ENCODE peak calls at places on chromosomes 4 and X, in five cellular contexts. One of them, this sample, is unnamed.

GRCh38 chr4:94214703-94215360 is 7.2 kb downstream of the SMARCAD1 start:
- DNase-seq in IMR-90: no peak
- DNase-seq in SK-N-SH: no peak
- DNase-seq in HepG2: no peak
- DNase-seq in K562: no peak
- DNase-seq in this sample: no peak

GRCh38 chr4:88108747-88109122 is 49.7 kb downstream of the ABCG2 start:
- DNase-seq in IMR-90: peak
- DNase-seq in SK-N-SH: no peak
- DNase-seq in HepG2: no peak
- DNase-seq in K562: no peak
- DNase-seq in this sample: no peak

GRCh38 chr4:8359193-8359592 is 81.3 kb downstream of the ACOX3 start:
- DNase-seq in IMR-90: no peak
- DNase-seq in SK-N-SH: no peak
- DNase-seq in HepG2: no peak
- DNase-seq in K562: no peak
- DNase-seq in this sample: no peak

GRCh38 chr4:168725935-168726334 is 229.1 kb downstream of the PALLD start:
- DNase-seq in IMR-90: no peak
- DNase-seq in SK-N-SH: no peak
- DNase-seq in HepG2: no peak
- DNase-seq in K562: no peak
- DNase-seq in this sample: no peak

GRCh38 chr4:85732124-85732523 is 257.2 kb downstream of the ARHGAP24 start:
- DNase-seq in IMR-90: no peak
- DNase-seq in SK-N-SH: peak
- DNase-seq in HepG2: no peak
- DNase-seq in K562: no peak
- DNase-seq in this sample: no peak

GRCh38 chrX:136572030-136572429 is 40.0 kb downstream of the VGLL1 start:
- DNase-seq in IMR-90: no peak
- DNase-seq in SK-N-SH: no peak
- DNase-seq in HepG2: no peak
- DNase-seq in K562: no peak
- DNase-seq in this sample: no peak

GRCh38 chr4:80263541-80264351 is 2.7 kb upstream of the FGF5 start:
- DNase-seq in IMR-90: no peak
- DNase-seq in SK-N-SH: no peak
- DNase-seq in HepG2: no peak
- DNase-seq in K562: no peak
- DNase-seq in this sample: no peak

GRCh38 chrX:12894074-12894691 is 12.2 kb upstream of the TLR8 start:
- DNase-seq in IMR-90: peak
- DNase-seq in SK-N-SH: peak
- DNase-seq in HepG2: peak
- DNase-seq in K562: peak
- DNase-seq in this sample: no peak

GRCh38 chrX:118152721-118153120 is 36.1 kb upstream of the KLHL13 start:
- DNase-seq in IMR-90: no peak
- DNase-seq in SK-N-SH: no peak
- DNase-seq in HepG2: no peak
- DNase-seq in K562: no peak
- DNase-seq in this sample: no peak

GRCh38 chr4:119861731-119862130 is 204.9 kb downstream of the MAD2L1 start:
- DNase-seq in IMR-90: no peak
- DNase-seq in SK-N-SH: no peak
- DNase-seq in HepG2: no peak
- DNase-seq in K562: no peak
- DNase-seq in this sample: no peak

GRCh38 chr4:1960170-1960825 is 48.5 kb downstream of the NELFA start:
- DNase-seq in IMR-90: peak
- DNase-seq in SK-N-SH: no peak
- DNase-seq in HepG2: no peak
- DNase-seq in K562: no peak
- DNase-seq in this sample: no peak

GRCh38 chr4:41611881-41612871 is 74.2 kb downstream of the LIMCH1 start:
- DNase-seq in IMR-90: peak
- DNase-seq in SK-N-SH: peak
- DNase-seq in HepG2: no peak
- DNase-seq in K562: no peak
- DNase-seq in this sample: no peak

GRCh38 chr4:120760047-120760446 is 162.5 kb downstream of the PRDM5 start:
- DNase-seq in IMR-90: peak
- DNase-seq in SK-N-SH: no peak
- DNase-seq in HepG2: no peak
- DNase-seq in K562: no peak
- DNase-seq in this sample: no peak

GRCh38 chrX:19899234-19899788 is 11.9 kb upstream of the SH3KBP1 start:
- DNase-seq in IMR-90: no peak
- DNase-seq in SK-N-SH: no peak
- DNase-seq in HepG2: no peak
- DNase-seq in K562: no peak
- DNase-seq in this sample: no peak

GRCh38 chr4:25552580-25553271 is 102.9 kb upstream of the SLC34A2 start:
- DNase-seq in IMR-90: no peak
- DNase-seq in SK-N-SH: no peak
- DNase-seq in HepG2: no peak
- DNase-seq in K562: no peak
- DNase-seq in this sample: no peak

GRCh38 chr4:52628974-52629373 is 30.1 kb downstream of the USP46 start:
- DNase-seq in IMR-90: no peak
- DNase-seq in SK-N-SH: no peak
- DNase-seq in HepG2: no peak
- DNase-seq in K562: no peak
- DNase-seq in this sample: no peak

GRCh38 chr4:2079006-2079405 is 19.9 kb downstream of the NAT8L start:
- DNase-seq in IMR-90: no peak
- DNase-seq in SK-N-SH: no peak
- DNase-seq in HepG2: no peak
- DNase-seq in K562: no peak
- DNase-seq in this sample: no peak

GRCh38 chrX:71056857-71057256 is 11.3 kb downstream of the SNX12 start:
- DNase-seq in IMR-90: peak
- DNase-seq in SK-N-SH: no peak
- DNase-seq in HepG2: no peak
- DNase-seq in K562: no peak
- DNase-seq in this sample: no peak

GRCh38 chr4:47711183-47711582 is 126.7 kb downstream of the CORIN start:
- DNase-seq in IMR-90: no peak
- DNase-seq in SK-N-SH: no peak
- DNase-seq in HepG2: no peak
- DNase-seq in K562: no peak
- DNase-seq in this sample: no peak

GRCh38 chr4:149933883-149934282 is 118.2 kb upstream of the IQCM start:
- DNase-seq in IMR-90: no peak
- DNase-seq in SK-N-SH: no peak
- DNase-seq in HepG2: no peak
- DNase-seq in K562: no peak
- DNase-seq in this sample: no peak

GRCh38 chr4:101527186-101527585 is 179.9 kb upstream of the PPP3CA start:
- DNase-seq in IMR-90: no peak
- DNase-seq in SK-N-SH: no peak
- DNase-seq in HepG2: no peak
- DNase-seq in K562: no peak
- DNase-seq in this sample: peak

GRCh38 chr4:6855692-6856297 is 53.8 kb upstream of the TBC1D14 start:
- DNase-seq in IMR-90: peak
- DNase-seq in SK-N-SH: no peak
- DNase-seq in HepG2: peak
- DNase-seq in K562: no peak
- DNase-seq in this sample: peak

GRCh38 chr4:1793496-1793840 is 375 bp downstream of the FGFR3 start:
- DNase-seq in IMR-90: no peak
- DNase-seq in SK-N-SH: peak
- DNase-seq in HepG2: no peak
- DNase-seq in K562: peak
- DNase-seq in this sample: no peak

GRCh38 chr4:31461425-31461824 is 741.3 kb downstream of the PCDH7 start:
- DNase-seq in IMR-90: no peak
- DNase-seq in SK-N-SH: no peak
- DNase-seq in HepG2: no peak
- DNase-seq in K562: no peak
- DNase-seq in this sample: no peak

GRCh38 chr4:87461281-87461700 is 38.9 kb downstream of the NUDT9 start:
- DNase-seq in IMR-90: peak
- DNase-seq in SK-N-SH: no peak
- DNase-seq in HepG2: no peak
- DNase-seq in K562: no peak
- DNase-seq in this sample: no peak

GRCh38 chr4:74608151-74608949 is 163.4 kb downstream of the AREG start:
- DNase-seq in IMR-90: peak
- DNase-seq in SK-N-SH: no peak
- DNase-seq in HepG2: no peak
- DNase-seq in K562: no peak
- DNase-seq in this sample: no peak

GRCh38 chr4:67909910-67910905 is 26.4 kb upstream of the TMPRSS11D start:
- DNase-seq in IMR-90: peak
- DNase-seq in SK-N-SH: no peak
- DNase-seq in HepG2: peak
- DNase-seq in K562: no peak
- DNase-seq in this sample: no peak

GRCh38 chrX:11758400-11759171 is 549 bp downstream of the MSL3 start:
- DNase-seq in IMR-90: peak
- DNase-seq in SK-N-SH: peak
- DNase-seq in HepG2: peak
- DNase-seq in K562: peak
- DNase-seq in this sample: no peak

GRCh38 chr4:174461438-174462106 is 60.7 kb downstream of the HPGD start:
- DNase-seq in IMR-90: no peak
- DNase-seq in SK-N-SH: no peak
- DNase-seq in HepG2: peak
- DNase-seq in K562: no peak
- DNase-seq in this sample: no peak

DNA sequence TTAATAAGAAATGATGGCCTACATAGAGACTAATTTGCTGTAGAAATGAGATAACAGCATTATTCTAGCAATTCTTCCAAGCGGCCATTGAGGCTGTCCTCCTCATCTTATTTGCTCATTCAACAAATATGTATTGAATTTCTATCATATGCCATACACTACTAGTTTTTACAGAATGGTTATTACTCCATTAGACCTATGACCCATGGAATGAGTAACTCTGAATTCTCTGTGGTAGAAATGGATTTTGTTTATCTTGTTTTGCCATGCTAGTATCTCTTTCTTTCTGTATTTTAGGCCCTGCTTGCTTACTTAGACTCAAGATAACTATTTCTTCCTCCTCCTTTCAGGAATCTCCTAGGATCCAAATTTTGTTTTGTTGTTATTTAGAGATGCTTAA is 103.5 kb downstream of the RPA4 start:
- DNase-seq in IMR-90: peak
- DNase-seq in SK-N-SH: no peak
- DNase-seq in HepG2: no peak
- DNase-seq in K562: no peak
- DNase-seq in this sample: no peak
- TF ChIP-seq MXI1 in IMR-90: no peak
- TF ChIP-seq MXI1 in SK-N-SH: no peak
- TF ChIP-seq MXI1 in HepG2: no peak
- TF ChIP-seq MXI1 in K562: no peak
- TF ChIP-seq MXI1 in this sample: no peak

GRCh38 chr4:159358226-159358625 is 255.3 kb downstream of the RAPGEF2 start:
- DNase-seq in IMR-90: peak
- DNase-seq in SK-N-SH: no peak
- DNase-seq in HepG2: no peak
- DNase-seq in K562: no peak
- DNase-seq in this sample: no peak
- TF ChIP-seq MXI1 in IMR-90: no peak
- TF ChIP-seq MXI1 in SK-N-SH: no peak
- TF ChIP-seq MXI1 in HepG2: no peak
- TF ChIP-seq MXI1 in K562: no peak
- TF ChIP-seq MXI1 in this sample: no peak

GRCh38 chrX:38102240-38102639 is 95.9 kb downstream of the SYTL5 start:
- DNase-seq in IMR-90: no peak
- DNase-seq in SK-N-SH: no peak
- DNase-seq in HepG2: no peak
- DNase-seq in K562: no peak
- DNase-seq in this sample: no peak
- TF ChIP-seq MXI1 in IMR-90: no peak
- TF ChIP-seq MXI1 in SK-N-SH: no peak
- TF ChIP-seq MXI1 in HepG2: no peak
- TF ChIP-seq MXI1 in K562: no peak
- TF ChIP-seq MXI1 in this sample: no peak

GRCh38 chrX:9370888-9371287 is 94.0 kb upstream of the TBL1X start:
- DNase-seq in IMR-90: peak
- DNase-seq in SK-N-SH: no peak
- DNase-seq in HepG2: no peak
- DNase-seq in K562: no peak
- DNase-seq in this sample: no peak

GRCh38 chrX:9378980-9379696 is 85.7 kb upstream of the TBL1X start:
- DNase-seq in IMR-90: peak
- DNase-seq in SK-N-SH: no peak
- DNase-seq in HepG2: no peak
- DNase-seq in K562: no peak
- DNase-seq in this sample: no peak

GRCh38 chrX:9373789-9374188 is 91.1 kb upstream of the TBL1X start:
- DNase-seq in IMR-90: no peak
- DNase-seq in SK-N-SH: no peak
- DNase-seq in HepG2: no peak
- DNase-seq in K562: no peak
- DNase-seq in this sample: no peak

GRCh38 chrX:9372866-9373265 is 92.0 kb upstream of the TBL1X start:
- DNase-seq in IMR-90: no peak
- DNase-seq in SK-N-SH: no peak
- DNase-seq in HepG2: no peak
- DNase-seq in K562: no peak
- DNase-seq in this sample: no peak

GRCh38 chrX:9374537-9374936 is 90.3 kb upstream of the TBL1X start:
- DNase-seq in IMR-90: no peak
- DNase-seq in SK-N-SH: no peak
- DNase-seq in HepG2: no peak
- DNase-seq in K562: no peak
- DNase-seq in this sample: no peak
- TF ChIP-seq MXI1 in IMR-90: no peak
- TF ChIP-seq MXI1 in SK-N-SH: no peak
- TF ChIP-seq MXI1 in HepG2: no peak
- TF ChIP-seq MXI1 in K562: no peak
- TF ChIP-seq MXI1 in this sample: no peak